ENCODE peak calls at places on chromosomes 7 and 10, in ten cellular contexts. One of them, this sample, is unnamed.

GRCh38 chr10:63718006-63718405 is 196.8 kb downstream of the REEP3 start:
- DNase-seq in A549: no peak
- DNase-seq in CD8-positive, alpha-beta T cell: no peak
- DNase-seq in GM12865: no peak
- DNase-seq in CD4-positive, CD25-positive, alpha-beta regulatory T cell: no peak
- DNase-seq in cardiac fibroblast: no peak
- DNase-seq in heart left ventricle: no peak
- DNase-seq in GM23248: peak; percentile 46
- DNase-seq in right lobe of liver: no peak
- DNase-seq in IMR-90: no peak
- DNase-seq in this sample: no peak

GRCh38 chr10:124366343-124366742 is 52.4 kb downstream of the OAT start:
- DNase-seq in A549: no peak
- DNase-seq in CD8-positive, alpha-beta T cell: no peak
- DNase-seq in GM12865: no peak
- DNase-seq in CD4-positive, CD25-positive, alpha-beta regulatory T cell: no peak
- DNase-seq in cardiac fibroblast: no peak
- DNase-seq in heart left ventricle: no peak
- DNase-seq in GM23248: no peak
- DNase-seq in right lobe of liver: no peak
- DNase-seq in IMR-90: no peak
- DNase-seq in this sample: no peak

GRCh38 chr7:46814516-46815250 is 767.2 kb downstream of the TNS3 start:
- DNase-seq in A549: no peak
- DNase-seq in CD8-positive, alpha-beta T cell: no peak
- DNase-seq in GM12865: peak; percentile 31
- DNase-seq in CD4-positive, CD25-positive, alpha-beta regulatory T cell: no peak
- DNase-seq in cardiac fibroblast: peak; percentile 6
- DNase-seq in heart left ventricle: no peak
- DNase-seq in GM23248: peak; percentile 43
- DNase-seq in right lobe of liver: no peak
- DNase-seq in IMR-90: no peak
- DNase-seq in this sample: no peak

GRCh38 chr7:104018425-104018824 is 29.0 kb upstream of the RELN start:
- DNase-seq in A549: no peak
- DNase-seq in CD8-positive, alpha-beta T cell: no peak
- DNase-seq in GM12865: no peak
- DNase-seq in CD4-positive, CD25-positive, alpha-beta regulatory T cell: no peak
- DNase-seq in cardiac fibroblast: no peak
- DNase-seq in heart left ventricle: no peak
- DNase-seq in GM23248: no peak
- DNase-seq in right lobe of liver: no peak
- DNase-seq in IMR-90: no peak
- DNase-seq in this sample: no peak

GRCh38 chr7:124155400-124156022 is 122.6 kb upstream of the TMEM229A start:
- DNase-seq in A549: peak; percentile 5
- DNase-seq in CD8-positive, alpha-beta T cell: no peak
- DNase-seq in GM12865: peak; percentile 15
- DNase-seq in CD4-positive, CD25-positive, alpha-beta regulatory T cell: no peak
- DNase-seq in cardiac fibroblast: peak; percentile 42
- DNase-seq in heart left ventricle: no peak
- DNase-seq in GM23248: peak; percentile 37
- DNase-seq in right lobe of liver: no peak
- DNase-seq in IMR-90: peak; percentile 44
- DNase-seq in this sample: no peak

GRCh38 chr7:99447943-99448342 is 9.2 kb downstream of the CPSF4 start:
- DNase-seq in A549: peak; percentile 60
- DNase-seq in CD8-positive, alpha-beta T cell: no peak
- DNase-seq in GM12865: no peak
- DNase-seq in CD4-positive, CD25-positive, alpha-beta regulatory T cell: no peak
- DNase-seq in cardiac fibroblast: no peak
- DNase-seq in heart left ventricle: no peak
- DNase-seq in GM23248: no peak
- DNase-seq in right lobe of liver: no peak
- DNase-seq in IMR-90: no peak
- DNase-seq in this sample: no peak

GRCh38 chr10:44294726-44295412 is 90.0 kb downstream of the CXCL12 start:
- DNase-seq in A549: no peak
- DNase-seq in CD8-positive, alpha-beta T cell: no peak
- DNase-seq in GM12865: no peak
- DNase-seq in CD4-positive, CD25-positive, alpha-beta regulatory T cell: no peak
- DNase-seq in cardiac fibroblast: peak; percentile 41
- DNase-seq in heart left ventricle: no peak
- DNase-seq in GM23248: no peak
- DNase-seq in right lobe of liver: no peak
- DNase-seq in IMR-90: no peak
- DNase-seq in this sample: no peak

GRCh38 chr7:3067193-3067592 is 23.5 kb upstream of the CARD11 start:
- DNase-seq in A549: no peak
- DNase-seq in CD8-positive, alpha-beta T cell: peak; percentile 49
- DNase-seq in GM12865: peak; percentile 35
- DNase-seq in CD4-positive, CD25-positive, alpha-beta regulatory T cell: peak; percentile 46
- DNase-seq in cardiac fibroblast: no peak
- DNase-seq in heart left ventricle: no peak
- DNase-seq in GM23248: no peak
- DNase-seq in right lobe of liver: no peak
- DNase-seq in IMR-90: no peak
- DNase-seq in this sample: no peak

GRCh38 chr10:68957654-68958053 is 1.7 kb downstream of the DDX21 start:
- DNase-seq in A549: no peak
- DNase-seq in CD8-positive, alpha-beta T cell: no peak
- DNase-seq in GM12865: no peak
- DNase-seq in CD4-positive, CD25-positive, alpha-beta regulatory T cell: no peak
- DNase-seq in cardiac fibroblast: peak; percentile 29
- DNase-seq in heart left ventricle: no peak
- DNase-seq in GM23248: peak; percentile 50
- DNase-seq in right lobe of liver: no peak
- DNase-seq in IMR-90: no peak
- DNase-seq in this sample: no peak

GRCh38 chr10:86655596-86655995 is 1.2 kb downstream of the OPN4 start:
- DNase-seq in A549: no peak
- DNase-seq in CD8-positive, alpha-beta T cell: no peak
- DNase-seq in GM12865: no peak
- DNase-seq in CD4-positive, CD25-positive, alpha-beta regulatory T cell: no peak
- DNase-seq in cardiac fibroblast: no peak
- DNase-seq in heart left ventricle: peak; percentile 3
- DNase-seq in GM23248: no peak
- DNase-seq in right lobe of liver: no peak
- DNase-seq in IMR-90: no peak
- DNase-seq in this sample: no peak

GRCh38 chr7:38506756-38507155 is 124.4 kb downstream of the AMPH start:
- DNase-seq in A549: no peak
- DNase-seq in CD8-positive, alpha-beta T cell: no peak
- DNase-seq in GM12865: no peak
- DNase-seq in CD4-positive, CD25-positive, alpha-beta regulatory T cell: no peak
- DNase-seq in cardiac fibroblast: peak; percentile 39
- DNase-seq in heart left ventricle: no peak
- DNase-seq in GM23248: peak; percentile 86
- DNase-seq in right lobe of liver: no peak
- DNase-seq in IMR-90: peak; percentile 60
- DNase-seq in this sample: peak; percentile 10

GRCh38 chr10:13256627-13257026 is 22.5 kb upstream of the UCMA start:
- DNase-seq in A549: no peak
- DNase-seq in CD8-positive, alpha-beta T cell: no peak
- DNase-seq in GM12865: no peak
- DNase-seq in CD4-positive, CD25-positive, alpha-beta regulatory T cell: no peak
- DNase-seq in cardiac fibroblast: no peak
- DNase-seq in heart left ventricle: no peak
- DNase-seq in GM23248: no peak
- DNase-seq in right lobe of liver: no peak
- DNase-seq in IMR-90: no peak
- DNase-seq in this sample: no peak

GRCh38 chr7:70574970-70575799 is 556.8 kb upstream of the GALNT17 start:
- DNase-seq in A549: no peak
- DNase-seq in CD8-positive, alpha-beta T cell: no peak
- DNase-seq in GM12865: no peak
- DNase-seq in CD4-positive, CD25-positive, alpha-beta regulatory T cell: no peak
- DNase-seq in cardiac fibroblast: no peak
- DNase-seq in heart left ventricle: no peak
- DNase-seq in GM23248: peak; percentile 13
- DNase-seq in right lobe of liver: peak; percentile 80
- DNase-seq in IMR-90: no peak
- DNase-seq in this sample: no peak

GRCh38 chr10:69819713-69820506 is 18.2 kb downstream of the COL13A1 start:
- DNase-seq in A549: no peak
- DNase-seq in CD8-positive, alpha-beta T cell: no peak
- DNase-seq in GM12865: peak; percentile 11
- DNase-seq in CD4-positive, CD25-positive, alpha-beta regulatory T cell: no peak
- DNase-seq in cardiac fibroblast: peak; percentile 41
- DNase-seq in heart left ventricle: no peak
- DNase-seq in GM23248: peak; percentile 38
- DNase-seq in right lobe of liver: no peak
- DNase-seq in IMR-90: peak; percentile 46
- DNase-seq in this sample: no peak

GRCh38 chr10:102436312-102436711 is 3.9 kb upstream of the CUEDC2 start:
- DNase-seq in A549: no peak
- DNase-seq in CD8-positive, alpha-beta T cell: no peak
- DNase-seq in GM12865: no peak
- DNase-seq in CD4-positive, CD25-positive, alpha-beta regulatory T cell: no peak
- DNase-seq in cardiac fibroblast: no peak
- DNase-seq in heart left ventricle: no peak
- DNase-seq in GM23248: peak; percentile 37
- DNase-seq in right lobe of liver: peak; percentile 85
- DNase-seq in IMR-90: no peak
- DNase-seq in this sample: no peak
- H3K4me3 ChIP-seq in A549: no peak overlapping the region
- H3K4me3 ChIP-seq in CD8-positive, alpha-beta T cell: peak overlapping the region; percentile 48
- H3K4me3 ChIP-seq in GM12865: peak overlapping the region; percentile 50
- H3K4me3 ChIP-seq in CD4-positive, CD25-positive, alpha-beta regulatory T cell: peak overlapping the region; percentile 77
- H3K4me3 ChIP-seq in cardiac fibroblast: peak overlapping the region; percentile 49
- H3K4me3 ChIP-seq in heart left ventricle: no peak overlapping the region
- H3K4me3 ChIP-seq in GM23248: peak overlapping the region; percentile 66
- H3K4me3 ChIP-seq in right lobe of liver: peak overlapping the region; percentile 43
- H3K4me3 ChIP-seq in IMR-90: no peak overlapping the region
- H3K4me3 ChIP-seq in this sample: no peak overlapping the region

DNA sequence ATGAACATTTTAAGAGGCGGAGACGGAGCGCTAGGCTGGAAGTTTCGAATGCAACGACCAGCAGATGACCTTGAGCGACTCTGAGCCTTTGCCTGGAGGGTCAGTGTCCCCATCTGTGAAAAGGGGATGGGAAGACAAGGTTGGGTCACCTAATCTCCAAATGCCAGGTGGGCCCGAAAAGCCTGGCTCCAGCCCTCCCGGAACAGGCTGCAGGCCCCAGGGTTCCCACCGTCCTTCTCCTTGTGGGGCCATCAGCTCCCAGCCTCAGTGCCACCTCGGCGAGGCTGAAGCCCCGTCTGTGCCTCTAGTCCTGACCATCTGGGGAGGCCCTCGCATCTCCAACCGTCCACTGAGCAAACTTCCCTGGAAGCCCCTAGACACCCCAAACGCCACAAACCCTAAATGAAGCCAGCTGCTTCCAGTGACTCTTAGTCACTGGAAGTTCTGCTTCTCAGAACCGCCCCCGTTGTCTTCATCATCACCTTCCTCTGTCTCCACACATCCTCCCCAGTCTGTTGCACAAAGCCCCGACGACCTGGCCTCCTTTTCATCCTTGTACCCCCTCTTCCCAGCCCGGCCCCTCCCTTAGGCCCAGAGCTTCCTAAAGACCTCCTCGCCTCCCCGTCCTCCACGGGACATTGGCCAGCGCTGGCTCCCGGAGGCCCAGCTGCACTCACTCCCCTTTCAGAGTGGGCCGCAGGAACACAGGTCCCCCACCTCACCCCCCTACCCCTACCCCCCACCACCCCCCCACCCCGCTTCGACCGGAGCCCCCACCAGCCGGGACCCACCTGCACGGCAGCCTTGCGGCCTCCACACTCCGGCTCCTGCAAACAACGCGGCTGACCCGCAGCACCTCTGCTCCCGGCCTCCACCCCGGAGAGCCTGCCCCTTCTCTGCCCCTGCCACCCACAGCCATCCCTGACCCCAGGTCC is 1.0 kb upstream of the DIP2C start:
- DNase-seq in A549: no peak
- DNase-seq in CD8-positive, alpha-beta T cell: no peak
- DNase-seq in GM12865: no peak
- DNase-seq in CD4-positive, CD25-positive, alpha-beta regulatory T cell: no peak
- DNase-seq in cardiac fibroblast: peak; percentile 5
- DNase-seq in heart left ventricle: no peak
- DNase-seq in GM23248: peak; percentile 72
- DNase-seq in right lobe of liver: no peak
- DNase-seq in IMR-90: peak; percentile 37
- DNase-seq in this sample: no peak
- H3K4me3 ChIP-seq in A549: peak overlapping the region; percentile 98
- H3K4me3 ChIP-seq in CD8-positive, alpha-beta T cell: no peak overlapping the region
- H3K4me3 ChIP-seq in GM12865: no peak overlapping the region
- H3K4me3 ChIP-seq in CD4-positive, CD25-positive, alpha-beta regulatory T cell: no peak overlapping the region
- H3K4me3 ChIP-seq in cardiac fibroblast: peak overlapping the region; percentile 57
- H3K4me3 ChIP-seq in heart left ventricle: peak overlapping the region; percentile 65
- H3K4me3 ChIP-seq in GM23248: peak overlapping the region; percentile 71
- H3K4me3 ChIP-seq in right lobe of liver: peak overlapping the region; percentile 19
- H3K4me3 ChIP-seq in IMR-90: peak overlapping the region; percentile 65
- H3K4me3 ChIP-seq in this sample: peak overlapping the region; percentile 59

DNA sequence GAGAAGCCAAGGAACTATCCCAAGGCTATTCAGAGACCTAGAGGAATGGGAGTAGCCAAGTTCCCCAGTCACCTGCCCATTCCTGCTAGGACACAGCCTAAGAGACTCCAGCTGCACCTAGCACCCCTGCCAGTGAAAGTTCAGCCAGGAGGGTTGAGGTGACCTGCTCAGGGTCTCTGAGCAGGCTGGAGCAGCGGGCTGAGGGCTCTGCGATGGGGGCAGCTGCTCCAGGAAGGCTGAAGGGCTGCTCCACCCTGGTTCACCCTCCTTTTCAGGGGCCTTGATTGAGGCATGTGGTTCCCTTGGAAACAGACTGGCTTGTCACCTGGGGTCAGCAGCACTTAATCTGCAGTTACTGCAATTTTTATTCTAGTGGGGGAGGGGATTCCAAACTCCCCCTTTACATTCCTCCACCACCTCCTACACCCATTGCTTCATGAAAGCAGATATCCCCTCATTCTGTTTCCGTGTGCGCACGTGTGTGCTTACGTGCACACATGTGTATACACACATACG is 85.3 kb upstream of the UNC5B start:
- DNase-seq in A549: no peak
- DNase-seq in CD8-positive, alpha-beta T cell: no peak
- DNase-seq in GM12865: no peak
- DNase-seq in CD4-positive, CD25-positive, alpha-beta regulatory T cell: no peak
- DNase-seq in cardiac fibroblast: no peak
- DNase-seq in heart left ventricle: no peak
- DNase-seq in GM23248: no peak
- DNase-seq in right lobe of liver: no peak
- DNase-seq in IMR-90: no peak
- DNase-seq in this sample: no peak
- H3K4me3 ChIP-seq in A549: no peak overlapping the region
- H3K4me3 ChIP-seq in CD8-positive, alpha-beta T cell: no peak overlapping the region
- H3K4me3 ChIP-seq in GM12865: no peak overlapping the region
- H3K4me3 ChIP-seq in CD4-positive, CD25-positive, alpha-beta regulatory T cell: no peak overlapping the region
- H3K4me3 ChIP-seq in cardiac fibroblast: no peak overlapping the region
- H3K4me3 ChIP-seq in heart left ventricle: no peak overlapping the region
- H3K4me3 ChIP-seq in GM23248: no peak overlapping the region
- H3K4me3 ChIP-seq in right lobe of liver: no peak overlapping the region
- H3K4me3 ChIP-seq in IMR-90: no peak overlapping the region
- H3K4me3 ChIP-seq in this sample: no peak overlapping the region

DNA sequence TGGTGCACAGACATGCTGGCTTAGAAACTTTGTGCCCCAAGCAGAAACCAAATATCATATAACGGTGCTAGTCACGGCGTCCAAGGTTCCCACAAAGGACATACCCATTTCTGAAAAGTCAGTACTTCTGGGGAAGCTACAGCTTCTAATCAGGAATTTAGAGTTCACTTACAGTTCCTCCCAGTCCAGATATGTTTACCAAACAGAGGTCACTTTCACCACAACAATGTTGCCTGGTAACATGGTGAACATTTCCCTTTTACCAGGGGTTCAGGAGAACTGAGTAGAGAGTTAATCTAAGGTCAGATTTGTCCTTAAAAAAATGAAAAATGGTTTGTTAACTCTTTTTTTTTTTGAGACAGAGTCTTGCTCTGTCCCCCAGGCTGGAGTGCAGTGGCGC is 265.9 kb upstream of the MKLN1 start:
- DNase-seq in A549: no peak
- DNase-seq in CD8-positive, alpha-beta T cell: no peak
- DNase-seq in GM12865: no peak
- DNase-seq in CD4-positive, CD25-positive, alpha-beta regulatory T cell: no peak
- DNase-seq in cardiac fibroblast: no peak
- DNase-seq in heart left ventricle: no peak
- DNase-seq in GM23248: no peak
- DNase-seq in right lobe of liver: no peak
- DNase-seq in IMR-90: no peak
- DNase-seq in this sample: no peak
- H3K4me3 ChIP-seq in A549: no peak overlapping the region
- H3K4me3 ChIP-seq in CD8-positive, alpha-beta T cell: no peak overlapping the region
- H3K4me3 ChIP-seq in GM12865: no peak overlapping the region
- H3K4me3 ChIP-seq in CD4-positive, CD25-positive, alpha-beta regulatory T cell: peak overlapping the region; percentile 40
- H3K4me3 ChIP-seq in cardiac fibroblast: no peak overlapping the region
- H3K4me3 ChIP-seq in heart left ventricle: no peak overlapping the region
- H3K4me3 ChIP-seq in GM23248: no peak overlapping the region
- H3K4me3 ChIP-seq in right lobe of liver: no peak overlapping the region
- H3K4me3 ChIP-seq in IMR-90: no peak overlapping the region
- H3K4me3 ChIP-seq in this sample: no peak overlapping the region